ENCODE peak calls at places on chromosomes 13 and 19, in five cellular contexts. U is endothelial cell, B is thoracic aorta, S is NCI-H1105 treated with DMSO at 0.1 percent for 48 hours, T is T-cell. K is an unnamed sample.

GRCh38 chr13:40480012-40480914 is 186.2 kb downstream of the FOXO1 start:
- DNase-seq in B (no peak), S (no peak), U (no peak), T (no peak), K (no peak)

GRCh38 chr19:16367269-16367683 is 42.6 kb downstream of the KLF2 start:
- DNase-seq in U (no peak), B (no peak), T (peak), S (no peak), K (no peak)

GRCh38 chr19:38715540-38715939 is 28.7 kb downstream of the CAPN12 start:
- DNase-seq in S (no peak), T (no peak), B (peak), U (no peak), K (no peak)

GRCh38 chr19:35757231-35757748 is 461 bp upstream of the HSPB6 start:
- DNase-seq in T (no peak), S (no peak), B (peak), U (peak), K (no peak)

GRCh38 chr13:51585696-51586095 is 1.4 kb downstream of the WDFY2 start:
- DNase-seq in U (no peak), B (no peak), T (no peak), S (peak), K (no peak)

GRCh38 chr13:109700176-109700575 is 86.2 kb downstream of the IRS2 start:
- DNase-seq in U (peak), S (peak), T (no peak), B (no peak), K (peak)

GRCh38 chr13:86933676-86934075 is 737.5 kb upstream of the SLITRK5 start:
- DNase-seq in T (no peak), S (no peak), B (no peak), U (no peak), K (no peak)

GRCh38 chr19:11375143-11375948 is 880 bp downstream of the SWSAP1 start:
- DNase-seq in S (peak), U (peak), T (peak), B (no peak), K (no peak)

GRCh38 chr13:48511621-48512232 is 21.2 kb downstream of the RCBTB2 start:
- DNase-seq in B (no peak), T (no peak), U (no peak), S (no peak), K (no peak)